ENCODE peak calls at places on chromosome 7, in nine cellular contexts. L is astrocyte, R is fibroblast of lung, X is hepatocyte, B is osteoblast, Q is PC-9, C is MM.1S, K is HCT116, E is GM23338. U is an unnamed sample.

GRCh38 chr7:73560035-73560835 is 2.7 kb upstream of the BCL7B start:
- DNase-seq in L (peak; percentile 83), R (peak; percentile 90), X (peak; percentile 47), B (peak; percentile 97), Q (no peak), C (peak; percentile 42), K (no peak), E (no peak), U (no peak)

GRCh38 chr7:155291045-155291530 is 6.6 kb upstream of the INSIG1 start:
- DNase-seq in L (peak; percentile 40), R (peak; percentile 57), X (peak; percentile 75), B (peak; percentile 93), Q (peak; percentile 81), C (no peak), K (peak; percentile 80), E (no peak), U (no peak)

GRCh38 chr7:130352335-130353074 is 7.9 kb downstream of the CPA5 start:
- DNase-seq in L (peak; percentile 61), R (peak; percentile 69), X (no peak), B (peak; percentile 86), Q (no peak), C (no peak), K (no peak), E (no peak), U (no peak)

GRCh38 chr7:96084880-96085551 is 236.9 kb downstream of the SLC25A13 start:
- DNase-seq in L (peak; percentile 68), R (peak; percentile 71), X (no peak), B (no peak), Q (peak; percentile 41), C (no peak), K (no peak), E (no peak), U (no peak)

GRCh38 chr7:131649003-131649541 is 92.6 kb upstream of the PODXL start:
- DNase-seq in L (no peak), R (no peak), X (no peak), B (no peak), Q (no peak), C (no peak), K (no peak), E (peak; percentile 65), U (no peak)

GRCh38 chr7:148230341-148230740 is 360.2 kb upstream of the C7orf33 start:
- DNase-seq in L (no peak), R (no peak), X (no peak), B (no peak), Q (no peak), C (no peak), K (no peak), E (no peak), U (no peak)

GRCh38 chr7:3033581-3033980 is 10.1 kb downstream of the CARD11 start:
- DNase-seq in L (no peak), R (no peak), X (no peak), B (no peak), Q (no peak), C (no peak), K (no peak), E (no peak), U (no peak)

GRCh38 chr7:57413529-57414398 is 36.2 kb upstream of the ZNF716 start:
- DNase-seq in L (no peak), R (no peak), X (no peak), B (no peak), Q (no peak), C (no peak), K (no peak), E (no peak), U (no peak)

GRCh38 chr7:99210265-99210970 is 2.5 kb upstream of the KPNA7 start:
- DNase-seq in L (no peak), R (no peak), X (peak; percentile 74), B (no peak), Q (peak; percentile 52), C (no peak), K (no peak), E (no peak), U (no peak)

GRCh38 chr7:18570441-18570840 is 74.9 kb downstream of the HDAC9 start:
- DNase-seq in L (no peak), R (no peak), X (no peak), B (no peak), Q (no peak), C (no peak), K (no peak), E (no peak), U (no peak)

GRCh38 chr7:29282819-29283414 is 88.3 kb downstream of the CHN2 start:
- DNase-seq in L (no peak), R (no peak), X (no peak), B (no peak), Q (no peak), C (peak; percentile 8), K (no peak), E (peak; percentile 48), U (no peak)

GRCh38 chr7:127588697-127589482 is 679 bp downstream of the ARF5 start:
- DNase-seq in L (peak; percentile 20), R (peak; percentile 49), X (peak; percentile 86), B (peak; percentile 90), Q (peak; percentile 52), C (peak; percentile 65), K (peak; percentile 29), E (peak; percentile 91), U (peak; percentile 46)

GRCh38 chr7:446289-446935 is 73.2 kb downstream of the PDGFA start:
- DNase-seq in L (no peak), R (no peak), X (no peak), B (no peak), Q (no peak), C (no peak), K (no peak), E (no peak), U (no peak)
- H3K27ac ChIP-seq in L (no peak overlapping the region), R (no peak overlapping the region), X (no peak overlapping the region), B (no peak overlapping the region), Q (no peak overlapping the region), C (no peak overlapping the region), K (no peak overlapping the region), E (no peak overlapping the region), U (no peak overlapping the region)

GRCh38 chr7:102096706-102097427 is 189.8 kb upstream of the SH2B2 start:
- DNase-seq in L (no peak), R (no peak), X (peak; percentile 58), B (no peak), Q (peak; percentile 29), C (no peak), K (no peak), E (no peak), U (no peak)

GRCh38 chr7:102094311-102094710 is 192.4 kb upstream of the SH2B2 start:
- DNase-seq in L (no peak), R (no peak), X (no peak), B (no peak), Q (no peak), C (no peak), K (no peak), E (no peak), U (no peak)

GRCh38 chr7:102095933-102096332 is 190.7 kb upstream of the SH2B2 start:
- DNase-seq in L (no peak), R (no peak), X (no peak), B (no peak), Q (no peak), C (no peak), K (no peak), E (no peak), U (no peak)

GRCh38 chr7:102097601-102098161 is 189.0 kb upstream of the SH2B2 start:
- DNase-seq in L (no peak), R (no peak), X (peak; percentile 64), B (peak; percentile 90), Q (no peak), C (no peak), K (peak; percentile 88), E (no peak), U (no peak)

GRCh38 chr7:102093599-102094001 is 193.1 kb upstream of the SH2B2 start:
- DNase-seq in L (no peak), R (no peak), X (no peak), B (no peak), Q (no peak), C (no peak), K (no peak), E (no peak), U (no peak)
- H3K4me3 ChIP-seq in L (no peak overlapping the region), R (no peak overlapping the region), X (no peak overlapping the region), B (no peak overlapping the region), Q (no peak overlapping the region), C (no peak overlapping the region), K (no peak overlapping the region), E (no peak overlapping the region), U (no peak overlapping the region)

GRCh38 chr7:151115836-151116418 is 29.7 kb downstream of the AGAP3 start:
- DNase-seq in L (no peak), R (no peak), X (peak; percentile 68), B (peak; percentile 95), Q (peak; percentile 96), C (no peak), K (peak; percentile 81), E (peak; percentile 63), U (no peak)
- H4K20me1 ChIP-seq in L (peaks cover 78% of the 10 kb centered on the region), R (no peaks in the 10 kb centered on the region), X (peaks cover 62% of the 10 kb centered on the region), B (peaks cover 57% of the 10 kb centered on the region), Q (peaks cover 48% of the 10 kb centered on the region), C (no peaks in the 10 kb centered on the region), K (no peaks in the 10 kb centered on the region), E (peaks cover 47% of the 10 kb centered on the region), U (peaks cover 9% of the 10 kb centered on the region)

DNA sequence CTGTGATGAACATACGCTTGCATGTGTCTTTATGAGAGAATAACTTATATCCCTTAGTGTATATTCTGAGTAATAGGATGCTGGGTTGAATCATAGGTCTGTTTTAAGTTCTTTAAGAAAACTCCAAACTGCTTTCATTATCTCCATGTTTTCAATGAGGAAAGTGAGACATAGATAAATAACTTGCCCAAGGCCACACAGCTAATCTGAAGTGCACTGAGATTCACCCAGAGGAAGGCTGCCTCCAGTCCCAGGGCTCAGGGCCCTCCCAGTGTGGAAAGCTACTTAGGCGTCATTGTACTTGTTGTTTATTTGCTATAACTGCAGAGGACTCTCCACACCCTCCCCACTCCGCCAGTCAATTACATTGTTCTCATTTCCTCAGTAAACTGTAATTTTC is 126.7 kb downstream of the INHBA start:
- DNase-seq in L (no peak), R (no peak), X (no peak), B (peak; percentile 10), Q (no peak), C (no peak), K (no peak), E (no peak), U (no peak)
- H3K27ac ChIP-seq in L (peak overlapping the region; percentile 42), R (no peak overlapping the region), X (no peak overlapping the region), B (no peak overlapping the region), Q (no peak overlapping the region), C (no peak overlapping the region), K (no peak overlapping the region), E (no peak overlapping the region), U (no peak overlapping the region)

DNA sequence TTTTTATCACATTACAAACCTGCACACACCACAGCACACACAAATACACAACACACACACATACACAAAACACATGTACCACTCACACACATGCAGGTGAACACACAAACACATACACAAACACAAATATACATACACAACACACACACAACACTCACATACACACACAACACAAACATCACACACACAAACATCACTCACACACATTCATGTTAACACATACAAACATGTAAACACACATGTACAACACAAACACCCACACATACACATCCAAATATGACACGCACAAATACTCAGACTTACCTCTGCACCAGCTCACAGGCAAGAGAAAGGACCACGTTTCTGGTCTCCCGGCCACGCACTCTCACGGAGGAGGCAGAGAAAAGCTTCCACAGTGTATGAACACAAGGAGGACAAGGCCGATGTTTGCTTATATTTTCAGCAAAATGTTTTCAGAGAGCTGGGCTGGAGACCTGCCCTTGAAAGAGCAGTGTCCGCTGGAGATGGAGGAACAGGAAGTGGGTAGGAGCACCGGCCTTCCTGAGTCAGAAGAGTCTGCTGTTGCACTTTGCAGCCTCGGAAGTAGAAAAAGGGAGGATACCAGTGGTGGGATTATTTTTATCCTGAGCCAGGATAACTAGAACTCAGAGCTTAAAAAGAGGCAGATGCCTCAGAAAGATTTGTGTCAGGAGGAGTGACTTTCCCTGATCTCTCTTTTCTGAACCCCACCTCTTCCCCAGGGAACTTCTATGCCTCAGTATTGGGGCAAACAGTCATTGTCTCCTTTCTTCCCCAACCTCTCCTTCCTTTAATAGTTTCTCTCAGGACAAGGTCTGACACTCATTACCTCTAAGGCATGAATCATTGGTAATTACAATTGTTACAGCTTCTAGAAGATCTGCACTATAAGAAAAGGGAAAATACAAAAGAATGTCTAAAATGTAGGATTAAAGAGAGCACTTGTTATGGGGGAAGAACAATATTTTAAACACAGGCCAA is at the start of gene GIMAP6:
- DNase-seq in L (no peak), R (no peak), X (no peak), B (peak; percentile 11), Q (no peak), C (no peak), K (no peak), E (no peak), U (peak; percentile 74)
- H3K4me3 ChIP-seq in L (no peak within 1 kb of the TSS), R (no peak within 1 kb of the TSS), X (no peak within 1 kb of the TSS), B (no peak within 1 kb of the TSS), Q (no peak within 1 kb of the TSS), C (no peak within 1 kb of the TSS), K (no peak within 1 kb of the TSS), E (no peak within 1 kb of the TSS), U (peak within 1 kb of the TSS; percentile 79)